ENCODE peak calls at places on chromosomes 16 and 17, in four cellular contexts. One of them, this sample, is unnamed.

GRCh38 chr16:48503779-48504178 is 106.2 kb downstream of the N4BP1 start:
- DNase-seq in HCT116: no peak
- DNase-seq in H1: no peak
- DNase-seq in HepG2: no peak
- DNase-seq in this sample: no peak

GRCh38 chr17:77579717-77580116 is 378.8 kb upstream of the TNRC6C start:
- DNase-seq in HCT116: no peak
- DNase-seq in H1: no peak
- DNase-seq in HepG2: no peak
- DNase-seq in this sample: no peak

GRCh38 chr17:35170968-35171771 is 23.0 kb downstream of the SLC35G3 start:
- DNase-seq in H1: no peak
- DNase-seq in HepG2: no peak
- DNase-seq in HCT116: no peak
- DNase-seq in this sample: no peak

GRCh38 chr17:31248986-31249385 is 48.1 kb downstream of the OMG start:
- DNase-seq in HCT116: no peak
- DNase-seq in H1: no peak
- DNase-seq in HepG2: no peak
- DNase-seq in this sample: no peak

GRCh38 chr16:64250866-64251265 is 871.0 kb downstream of the CDH11 start:
- DNase-seq in H1: no peak
- DNase-seq in HepG2: no peak
- DNase-seq in HCT116: no peak
- DNase-seq in this sample: no peak

GRCh38 chr16:49281843-49282642 is 405 bp upstream of the CBLN1 start:
- DNase-seq in HepG2: no peak
- DNase-seq in H1: peak; percentile 54
- DNase-seq in HCT116: no peak
- DNase-seq in this sample: no peak

GRCh38 chr17:20084621-20085282 is 75.6 kb downstream of the SPECC1 start:
- DNase-seq in HCT116: no peak
- DNase-seq in HepG2: no peak
- DNase-seq in H1: no peak
- DNase-seq in this sample: no peak

GRCh38 chr16:9322735-9323134 is 231.3 kb downstream of the HAPSTR1 start:
- DNase-seq in HCT116: no peak
- DNase-seq in HepG2: no peak
- DNase-seq in H1: no peak
- DNase-seq in this sample: no peak

GRCh38 chr16:19419691-19420060 is 2.0 kb downstream of the TMC5 start:
- DNase-seq in HCT116: peak; percentile 94
- DNase-seq in H1: no peak
- DNase-seq in HepG2: no peak
- DNase-seq in this sample: no peak

GRCh38 chr16:1003551-1004347 is 22.2 kb downstream of the SOX8 start:
- DNase-seq in H1: no peak
- DNase-seq in HCT116: no peak
- DNase-seq in HepG2: no peak
- DNase-seq in this sample: no peak

GRCh38 chr17:44362964-44363612 is 565 bp downstream of the FAM171A2 start:
- DNase-seq in H1: no peak
- DNase-seq in HepG2: no peak
- DNase-seq in HCT116: no peak
- DNase-seq in this sample: no peak

GRCh38 chr16:54930034-54930938 is at the start of gene IRX5:
- DNase-seq in H1: peak; percentile 76
- DNase-seq in HCT116: peak; percentile 63
- DNase-seq in HepG2: no peak
- DNase-seq in this sample: no peak

GRCh38 chr16:68993885-68994284 is 111.6 kb upstream of the HAS3 start:
- DNase-seq in HCT116: no peak
- DNase-seq in HepG2: peak; percentile 82
- DNase-seq in H1: no peak
- DNase-seq in this sample: no peak

GRCh38 chr17:19024101-19025078 is 19.8 kb upstream of the FAM83G start:
- DNase-seq in H1: no peak
- DNase-seq in HepG2: no peak
- DNase-seq in HCT116: no peak
- DNase-seq in this sample: no peak

GRCh38 chr17:73170921-73171320 is 6.1 kb downstream of the SSTR2 start:
- DNase-seq in HepG2: no peak
- DNase-seq in HCT116: no peak
- DNase-seq in H1: no peak
- DNase-seq in this sample: no peak

GRCh38 chr16:57341441-57342303 is 16.9 kb upstream of the CCL22 start:
- DNase-seq in H1: no peak
- DNase-seq in HCT116: no peak
- DNase-seq in HepG2: no peak
- DNase-seq in this sample: no peak

GRCh38 chr16:84566580-84567244 is 51.2 kb downstream of the COTL1 start:
- DNase-seq in HepG2: no peak
- DNase-seq in H1: no peak
- DNase-seq in HCT116: no peak
- DNase-seq in this sample: no peak

GRCh38 chr17:624341-624860 is 90.2 kb downstream of the VPS53 start:
- DNase-seq in HCT116: no peak
- DNase-seq in H1: no peak
- DNase-seq in HepG2: no peak
- DNase-seq in this sample: no peak

GRCh38 chr16:19601083-19601976 is 45.8 kb downstream of the VPS35L start:
- DNase-seq in HepG2: peak; percentile 47
- DNase-seq in H1: no peak
- DNase-seq in HCT116: peak; percentile 36
- DNase-seq in this sample: no peak

GRCh38 chr17:30476726-30477082 is 504 bp upstream of the GOSR1 start:
- DNase-seq in HepG2: peak; percentile 9
- DNase-seq in HCT116: no peak
- DNase-seq in H1: no peak
- DNase-seq in this sample: no peak

GRCh38 chr16:85390511-85391174 is 222.5 kb upstream of the GSE1 start:
- DNase-seq in HepG2: peak; percentile 90
- DNase-seq in H1: no peak
- DNase-seq in HCT116: peak; percentile 66
- DNase-seq in this sample: no peak

GRCh38 chr17:59838196-59838911 is 54.4 kb downstream of the TUBD1 start:
- DNase-seq in HepG2: no peak
- DNase-seq in HCT116: no peak
- DNase-seq in H1: no peak
- DNase-seq in this sample: no peak

GRCh38 chr16:74987027-74987681 is 2.2 kb upstream of the WDR59 start:
- DNase-seq in HCT116: no peak
- DNase-seq in H1: no peak
- DNase-seq in HepG2: no peak
- DNase-seq in this sample: no peak

GRCh38 chr17:33053641-33054040 is 62.0 kb downstream of the SPACA3 start:
- DNase-seq in HCT116: no peak
- DNase-seq in H1: no peak
- DNase-seq in HepG2: no peak
- DNase-seq in this sample: no peak

DNA sequence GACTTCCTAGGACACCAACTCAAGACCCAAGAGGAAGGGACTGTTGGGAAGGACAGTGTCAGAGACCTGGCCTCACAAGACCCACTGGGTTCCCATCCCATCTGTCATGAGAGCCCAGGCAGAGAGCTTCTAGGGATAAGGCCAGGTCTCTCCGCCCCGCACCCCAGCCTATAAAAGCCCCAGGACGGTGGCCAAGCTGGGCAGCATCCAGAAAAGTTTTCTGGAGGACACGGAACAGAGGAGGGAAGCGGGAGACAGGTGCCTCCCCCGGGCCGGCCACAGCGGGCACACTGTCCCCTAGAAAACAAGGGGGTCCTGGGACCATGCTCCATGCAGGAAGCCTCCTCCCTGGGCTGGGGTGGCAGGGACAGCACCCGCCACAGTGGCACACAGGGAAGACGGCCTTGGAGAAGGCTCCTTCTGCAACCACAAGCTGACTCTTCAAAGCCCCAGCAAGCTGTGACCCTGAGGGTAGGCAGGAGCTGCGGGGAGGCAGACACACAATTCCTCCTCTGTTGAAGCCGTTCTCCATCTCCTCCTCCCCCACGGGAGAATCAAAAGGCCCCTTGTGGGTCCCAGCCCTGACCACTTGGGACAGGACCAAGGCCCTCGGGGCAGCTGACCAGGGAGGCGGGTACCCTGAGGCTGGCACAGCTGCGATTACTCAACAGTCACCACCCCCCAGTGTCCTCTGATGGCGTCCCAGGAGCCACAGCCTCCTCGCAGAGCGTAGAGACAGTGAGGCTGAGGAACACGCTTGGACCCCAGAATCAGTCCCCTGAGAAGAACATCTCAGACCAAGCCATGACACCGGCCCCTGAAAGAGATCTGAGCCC is 26.1 kb downstream of the TRPV3 start:
- DNase-seq in HepG2: no peak
- DNase-seq in H1: no peak
- DNase-seq in HCT116: no peak
- DNase-seq in this sample: no peak
- TF ChIP-seq JUND in HepG2: no peak
- TF ChIP-seq JUND in H1: no peak
- TF ChIP-seq JUND in HCT116: no peak
- TF ChIP-seq JUND in this sample: no peak

DNA sequence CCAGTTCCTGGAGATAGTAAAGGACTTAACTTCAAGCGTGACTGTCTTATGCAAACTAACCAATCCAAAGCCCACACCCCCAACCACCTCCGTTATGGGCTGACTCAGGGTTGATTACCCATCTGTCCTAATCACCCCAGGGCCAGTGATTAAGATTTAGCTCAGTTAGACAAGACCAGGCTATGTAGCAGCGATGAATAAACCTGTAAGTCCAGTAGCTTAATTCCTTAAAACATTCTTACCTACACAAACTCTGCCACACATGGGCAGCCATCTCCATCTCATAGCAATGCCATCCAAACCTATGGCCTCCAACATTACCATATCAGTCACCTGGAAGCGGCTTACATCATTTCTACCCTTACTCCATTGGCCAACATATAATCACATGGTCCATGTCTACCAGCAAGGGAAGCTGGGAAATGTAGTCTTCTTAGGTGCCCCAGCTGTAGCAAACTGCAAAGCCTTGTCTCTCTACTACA is 266.7 kb downstream of the SHISA9 start:
- DNase-seq in H1: no peak
- DNase-seq in HepG2: no peak
- DNase-seq in HCT116: no peak
- DNase-seq in this sample: no peak
- TF ChIP-seq ATF3 in H1: peak; percentile 70
- TF ChIP-seq ATF3 in HepG2: no peak
- TF ChIP-seq ATF3 in HCT116: no peak
- TF ChIP-seq ATF3 in this sample: no peak

GRCh38 chr16:7270823-7271222 is 61.8 kb upstream of the RBFOX1 start:
- DNase-seq in HCT116: no peak
- DNase-seq in H1: no peak
- DNase-seq in HepG2: no peak
- DNase-seq in this sample: no peak

GRCh38 chr16:7272567-7273158 is 60.0 kb upstream of the RBFOX1 start:
- DNase-seq in H1: no peak
- DNase-seq in HepG2: no peak
- DNase-seq in HCT116: no peak
- DNase-seq in this sample: no peak

GRCh38 chr16:7270006-7270405 is 62.6 kb upstream of the RBFOX1 start:
- DNase-seq in HCT116: no peak
- DNase-seq in H1: no peak
- DNase-seq in HepG2: no peak
- DNase-seq in this sample: no peak

DNA sequence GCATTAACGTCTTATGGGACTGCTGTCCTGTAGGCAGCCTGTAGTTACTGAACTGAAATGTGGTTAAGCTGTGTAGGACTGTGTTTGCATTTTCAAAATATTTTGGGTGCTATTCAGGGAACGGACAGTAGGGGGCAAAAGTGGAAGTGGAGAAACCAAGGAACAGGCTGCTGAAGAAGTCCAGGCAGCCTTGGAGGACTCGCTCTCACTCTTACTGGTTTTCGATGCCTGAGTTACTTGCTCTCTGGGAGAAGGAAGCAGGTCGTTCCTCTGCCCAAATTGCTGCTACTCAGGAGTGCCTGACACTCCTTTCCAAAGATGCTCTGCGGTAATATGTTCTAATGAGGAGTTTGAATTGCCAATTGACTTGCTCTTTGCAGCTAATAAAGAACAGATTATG is 64.5 kb upstream of the RBFOX1 start:
- DNase-seq in HCT116: no peak
- DNase-seq in HepG2: peak; percentile 44
- DNase-seq in H1: peak; percentile 41
- DNase-seq in this sample: no peak
- TF ChIP-seq CTCF in HCT116: no peak
- TF ChIP-seq CTCF in HepG2: peak; percentile 75
- TF ChIP-seq CTCF in H1: peak; percentile 79
- TF ChIP-seq CTCF in this sample: peak; percentile 25

GRCh38 chr17:53932386-53932785 is 109.7 kb downstream of the KIF2B start:
- DNase-seq in HepG2: no peak
- DNase-seq in HCT116: no peak
- DNase-seq in H1: no peak
- DNase-seq in this sample: no peak

GRCh38 chr17:53934931-53935330 is 112.2 kb downstream of the KIF2B start:
- DNase-seq in HCT116: no peak
- DNase-seq in H1: no peak
- DNase-seq in HepG2: no peak
- DNase-seq in this sample: no peak
- TF ChIP-seq JUND in HCT116: no peak
- TF ChIP-seq JUND in H1: no peak
- TF ChIP-seq JUND in HepG2: no peak
- TF ChIP-seq JUND in this sample: no peak

GRCh38 chr16:27446721-27447120 is 44.7 kb downstream of the IL21R start:
- DNase-seq in H1: no peak
- DNase-seq in HCT116: no peak
- DNase-seq in HepG2: no peak
- DNase-seq in this sample: no peak
- TF ChIP-seq ATF3 in H1: no peak
- TF ChIP-seq ATF3 in HCT116: no peak
- TF ChIP-seq ATF3 in HepG2: no peak
- TF ChIP-seq ATF3 in this sample: no peak

DNA sequence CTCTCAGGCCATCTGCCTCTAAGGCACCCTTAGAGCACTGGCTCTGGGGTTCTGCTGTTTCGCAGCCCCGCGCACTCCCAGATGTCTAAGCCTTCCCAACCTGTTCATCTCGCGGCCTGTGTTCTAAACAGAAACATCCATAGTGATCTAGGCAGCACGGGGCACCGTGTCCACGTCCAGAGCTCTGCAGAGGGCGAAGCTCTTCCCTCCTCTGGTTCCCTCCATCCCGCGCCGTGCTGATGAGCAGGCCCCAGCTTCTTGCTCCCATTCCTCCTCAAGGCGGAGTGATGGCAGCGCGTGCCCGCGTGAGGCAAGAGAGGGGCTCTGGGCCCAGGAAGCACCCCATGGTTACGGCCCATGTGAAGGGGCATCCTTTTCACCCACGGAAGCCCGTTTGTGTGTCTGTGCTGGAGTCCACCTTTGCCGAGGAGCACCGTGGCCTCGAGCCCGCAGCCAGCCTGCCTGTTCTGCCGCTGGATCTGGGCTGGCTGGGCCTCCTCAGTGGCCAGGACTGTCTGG is 3.6 kb downstream of the SPIRE2 start:
- DNase-seq in H1: no peak
- DNase-seq in HepG2: no peak
- DNase-seq in HCT116: no peak
- DNase-seq in this sample: no peak
- TF ChIP-seq CTCF in H1: no peak
- TF ChIP-seq CTCF in HepG2: no peak
- TF ChIP-seq CTCF in HCT116: no peak
- TF ChIP-seq CTCF in this sample: no peak

GRCh38 chr17:3474212-3474611 is 1.6 kb upstream of the ASPA start:
- DNase-seq in HCT116: no peak
- DNase-seq in HepG2: peak; percentile 81
- DNase-seq in H1: no peak
- DNase-seq in this sample: no peak
- TF ChIP-seq JUND in HCT116: no peak
- TF ChIP-seq JUND in HepG2: no peak
- TF ChIP-seq JUND in H1: no peak
- TF ChIP-seq JUND in this sample: no peak

This sample was measured in GM12878.